ENCODE peak calls at places on chromosomes 4 and X, in five cellular contexts. C is activated T-cell treated with anti-CD3 and anti-CD28 coated beads, Interleukin-2, amount 50 U/mL, for 72 hours; X is bronchial epithelial cell; O is endothelial cell; R is AG08395. E is an unnamed sample.

GRCh38 chr4:113971706-113972360 is 7.6 kb downstream of the ARSJ start:
- DNase-seq in C (no peak), X (peak; percentile 91), O (no peak), R (peak; percentile 58), E (peak; percentile 73)

GRCh38 chr4:62119195-62119594 is 919.1 kb downstream of the ADGRL3 start:
- DNase-seq in C (no peak), X (no peak), O (no peak), R (no peak), E (no peak)

GRCh38 chrX:144327515-144327914 is 443.6 kb downstream of the UBE2NL start:
- DNase-seq in C (no peak), X (no peak), O (no peak), R (no peak), E (no peak)

GRCh38 chrX:39985116-39985515 is 112.6 kb downstream of the BCOR start:
- DNase-seq in C (no peak), X (no peak), O (no peak), R (no peak), E (no peak)

GRCh38 chr4:93529692-93530091 is 298.9 kb upstream of the ATOH1 start:
- DNase-seq in C (no peak), X (no peak), O (no peak), R (no peak), E (no peak)

GRCh38 chr4:85448880-85449763 is 25.8 kb upstream of the ARHGAP24 start:
- DNase-seq in C (no peak), X (no peak), O (no peak), R (no peak), E (no peak)

GRCh38 chr4:126046081-126046614 is 731.4 kb downstream of the FAT4 start:
- DNase-seq in C (no peak), X (no peak), O (no peak), R (no peak), E (no peak)

GRCh38 chr4:38664704-38665401 is 854 bp downstream of the KLF3 start:
- DNase-seq in C (peak; percentile 38), X (no peak), O (peak; percentile 63), R (peak; percentile 24), E (peak; percentile 89)

GRCh38 chr4:92840880-92841279 is 537.1 kb downstream of the GRID2 start:
- DNase-seq in C (no peak), X (no peak), O (no peak), R (no peak), E (no peak)

GRCh38 chrX:151402719-151403390 is 5.8 kb downstream of the VMA21 start:
- DNase-seq in C (no peak), X (no peak), O (no peak), R (no peak), E (no peak)

GRCh38 chr4:90727938-90728337 is 600.7 kb downstream of the CCSER1 start:
- DNase-seq in C (no peak), X (peak; percentile 78), O (no peak), R (no peak), E (no peak)

GRCh38 chr4:110371016-110371795 is 104.7 kb upstream of the ENPEP start:
- DNase-seq in C (no peak), X (no peak), O (no peak), R (no peak), E (no peak)

GRCh38 chrX:107398115-107398514 is 51.3 kb upstream of the FRMPD3 start:
- DNase-seq in C (no peak), X (no peak), O (no peak), R (no peak), E (no peak)

GRCh38 chr4:139647184-139647583 is 18.4 kb upstream of the MGST2 start:
- DNase-seq in C (no peak), X (peak; percentile 75), O (no peak), R (no peak), E (no peak)

GRCh38 chr4:80201326-80202151 is 4.2 kb downstream of the PRDM8 start:
- DNase-seq in C (peak; percentile 68), X (no peak), O (no peak), R (peak; percentile 23), E (peak; percentile 62)

GRCh38 chrX:14936561-14936960 is 63.3 kb downstream of the MOSPD2 start:
- DNase-seq in C (no peak), X (peak; percentile 65), O (no peak), R (peak; percentile 72), E (peak; percentile 0)

GRCh38 chr4:99219072-99219471 is at the start of gene ADH6:
- DNase-seq in C (no peak), X (no peak), O (no peak), R (no peak), E (peak; percentile 58)

GRCh38 chr4:52718123-52718522 is 33.1 kb downstream of the ERVMER34-1 start:
- DNase-seq in C (no peak), X (peak; percentile 63), O (no peak), R (no peak), E (peak; percentile 19)

GRCh38 chr4:57234252-57234775 is 124.1 kb upstream of the IGFBP7 start:
- DNase-seq in C (no peak), X (no peak), O (no peak), R (no peak), E (no peak)

GRCh38 chrX:48835524-48836329 is at the start of gene PCSK1N:
- DNase-seq in C (no peak), X (no peak), O (no peak), R (no peak), E (peak; percentile 90)

GRCh38 chrX:136185409-136186022 is 38.2 kb downstream of the FHL1 start:
- DNase-seq in C (no peak), X (no peak), O (no peak), R (peak; percentile 51), E (peak; percentile 22)

GRCh38 chr4:151147000-151147399 is 47.6 kb downstream of the RPS3A start:
- DNase-seq in C (no peak), X (no peak), O (no peak), R (no peak), E (no peak)

GRCh38 chrX:119466970-119467369 is 1.3 kb upstream of the SLC25A5 start:
- DNase-seq in C (no peak), X (no peak), O (no peak), R (no peak), E (no peak)

GRCh38 chr4:82611982-82612381 is 50.2 kb upstream of the TMEM150C start:
- DNase-seq in C (no peak), X (no peak), O (no peak), R (no peak), E (no peak)